ENCODE peak calls at places on chromosomes 7 and 10, in five cellular contexts. H is AG09309, X is Peyer's patch, P is tibial artery, C is SK-N-SH. T is an unnamed sample.

GRCh38 chr10:30784521-30784895 is 155.0 kb upstream of the LYZL2 start:
- DNase-seq in H (peak), X (no peak), P (no peak), C (no peak), T (no peak)

GRCh38 chr7:12728192-12728538 is 40.7 kb downstream of the ARL4A start:
- DNase-seq in H (no peak), X (no peak), P (no peak), C (no peak), T (no peak)

GRCh38 chr7:128172151-128172550 is 68.9 kb upstream of the LEP start:
- DNase-seq in H (no peak), X (peak), P (peak), C (no peak), T (no peak)

GRCh38 chr10:106705576-106706526 is 458.7 kb downstream of the SORCS1 start:
- DNase-seq in H (no peak), X (peak), P (no peak), C (peak), T (peak)

GRCh38 chr10:69445094-69445493 is 6.2 kb upstream of the TSPAN15 start:
- DNase-seq in H (no peak), X (no peak), P (no peak), C (no peak), T (no peak)

GRCh38 chr7:41628926-41629325 is 74.0 kb downstream of the INHBA start:
- DNase-seq in H (no peak), X (no peak), P (no peak), C (no peak), T (no peak)

GRCh38 chr7:12929416-12930140 is 242.1 kb downstream of the ARL4A start:
- DNase-seq in H (no peak), X (no peak), P (no peak), C (no peak), T (no peak)

GRCh38 chr10:102555781-102556328 is 52.1 kb downstream of the SUFU start:
- DNase-seq in H (no peak), X (peak), P (peak), C (no peak), T (peak)

GRCh38 chr7:54827719-54828118 is 68.7 kb upstream of the SEC61G start:
- DNase-seq in H (no peak), X (no peak), P (no peak), C (no peak), T (no peak)

GRCh38 chr10:86262671-86263165 is 103.9 kb downstream of the GRID1 start:
- DNase-seq in H (no peak), X (peak), P (peak), C (no peak), T (peak)

GRCh38 chr10:95405655-95406054 is 114.9 kb upstream of the PDLIM1 start:
- DNase-seq in H (no peak), X (no peak), P (no peak), C (no peak), T (no peak)

GRCh38 chr10:69816536-69816935 is 14.8 kb downstream of the COL13A1 start:
- DNase-seq in H (no peak), X (no peak), P (no peak), C (no peak), T (no peak)

GRCh38 chr7:21299766-21300165 is 128.1 kb upstream of the SP4 start:
- DNase-seq in H (no peak), X (no peak), P (no peak), C (no peak), T (no peak)

GRCh38 chr7:21293771-21294170 is 134.1 kb upstream of the SP4 start:
- DNase-seq in H (no peak), X (no peak), P (no peak), C (no peak), T (no peak)
- TF ChIP-seq CTCF in H (no peak), X (no peak), P (no peak), C (no peak), T (no peak)

DNA sequence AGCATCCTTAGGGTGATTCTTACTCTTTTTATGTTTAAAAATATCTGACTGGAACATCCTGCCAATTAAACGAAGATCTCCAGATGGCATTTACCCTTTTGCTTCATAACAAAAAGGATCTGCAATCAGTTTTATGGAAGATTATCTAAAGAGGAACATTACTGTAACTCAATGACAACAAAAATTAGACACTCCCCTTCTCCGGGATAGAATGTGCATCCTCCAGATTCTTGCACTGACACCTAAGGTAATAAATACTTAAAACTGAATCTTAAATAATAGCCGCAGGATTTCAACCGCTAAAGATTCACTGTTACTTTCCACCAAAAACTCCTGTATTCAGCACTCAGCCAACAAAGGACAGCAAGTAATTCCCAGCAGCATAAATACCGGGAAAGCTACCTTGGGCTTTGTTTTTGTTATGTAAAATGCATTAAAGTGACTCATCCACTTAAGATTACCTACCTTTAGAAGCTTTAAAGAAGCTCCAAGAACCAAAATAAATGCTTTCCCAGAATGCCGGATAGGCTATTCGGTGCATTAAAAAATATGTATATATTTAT is 1.6 kb downstream of the CACNA2D1 start:
- DNase-seq in H (no peak), X (no peak), P (no peak), C (peak), T (no peak)
- H3K4me3 ChIP-seq in H (peak), X (no peak), P (peak), C (peak), T (peak)

DNA sequence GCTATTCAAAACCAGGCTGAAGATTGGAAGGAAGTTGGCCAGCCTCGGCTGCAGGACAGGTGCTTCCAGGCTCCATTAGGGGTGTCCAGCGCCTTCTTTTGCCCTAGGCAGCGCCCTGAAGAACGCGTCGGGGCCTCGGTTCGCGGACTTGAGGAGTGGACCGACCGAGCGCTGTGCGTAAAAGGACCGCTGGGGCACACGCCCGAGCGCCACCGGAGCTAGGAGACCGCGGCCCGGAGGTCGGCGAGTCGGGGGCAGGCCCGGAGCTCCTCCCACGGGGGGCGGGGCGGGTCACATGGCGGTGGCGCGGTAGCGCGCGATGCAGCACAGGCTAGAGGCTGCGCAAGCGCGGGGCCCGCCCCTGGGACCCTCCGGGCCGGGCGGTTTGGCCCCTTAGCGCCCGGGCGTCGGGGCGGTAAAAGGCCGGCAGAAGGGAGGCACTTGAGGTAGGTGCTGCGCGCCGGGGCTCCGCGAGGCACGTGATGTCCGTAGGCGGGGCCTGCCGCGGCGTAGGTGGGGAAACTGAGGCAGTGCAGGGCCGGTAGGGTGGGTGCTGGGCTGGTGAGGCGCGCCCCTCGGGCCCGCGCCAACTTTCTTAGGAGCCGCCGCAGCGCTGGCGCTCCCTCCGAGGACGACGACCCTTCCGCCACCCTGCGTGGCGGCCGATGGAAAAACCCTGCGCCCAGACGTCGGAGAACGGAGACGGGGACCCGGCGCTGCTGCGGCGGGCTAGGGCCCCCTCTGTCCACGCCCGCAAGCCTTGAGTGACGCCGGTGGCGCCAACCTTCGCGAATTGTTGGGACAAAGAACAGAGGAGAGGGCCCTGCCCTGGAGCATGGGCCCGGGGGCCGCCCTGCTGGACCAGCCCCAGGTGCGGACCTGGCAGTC is at the start of gene PRXL2A:
- DNase-seq in H (no peak), X (peak), P (peak), C (peak), T (peak)
- TF ChIP-seq CTCF in H (no peak), X (no peak), P (no peak), C (no peak), T (no peak)

DNA sequence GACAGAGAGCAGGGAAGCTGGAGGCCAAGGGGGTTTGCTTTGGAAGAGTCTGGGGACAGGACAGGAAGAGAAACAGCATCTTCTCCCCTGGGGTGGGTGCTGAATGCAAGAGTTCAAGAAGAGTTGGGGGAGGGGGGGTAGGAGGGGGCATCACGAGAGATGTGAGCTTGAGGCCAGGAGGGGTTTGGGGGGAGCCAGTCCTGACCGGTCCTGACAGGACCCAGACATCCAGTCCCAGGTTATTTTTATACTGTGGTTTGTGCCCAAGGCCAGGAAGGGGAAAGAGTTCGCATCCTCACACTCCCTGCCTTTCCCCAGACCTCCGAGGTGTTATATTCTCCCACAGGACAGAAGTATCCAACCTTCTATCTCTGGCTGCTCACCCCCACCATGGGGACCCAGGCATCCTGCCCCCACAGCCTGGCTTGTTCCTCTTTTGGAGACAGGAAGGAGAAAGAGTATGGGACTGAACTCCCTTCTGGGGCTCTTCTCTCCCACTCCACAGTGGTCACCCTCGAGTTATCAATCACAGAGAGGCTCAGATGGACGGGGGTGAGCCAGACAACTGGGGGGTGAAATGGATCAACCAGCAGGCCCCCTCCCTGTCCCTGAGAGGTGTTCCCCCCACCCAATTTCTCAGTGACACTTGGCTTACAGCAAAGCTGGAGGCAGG is 2.8 kb downstream of the TSC22D4 start:
- DNase-seq in H (no peak), X (no peak), P (no peak), C (peak), T (no peak)
- H3K4me3 ChIP-seq in H (peak), X (peak), P (peak), C (peak), T (peak)

DNA sequence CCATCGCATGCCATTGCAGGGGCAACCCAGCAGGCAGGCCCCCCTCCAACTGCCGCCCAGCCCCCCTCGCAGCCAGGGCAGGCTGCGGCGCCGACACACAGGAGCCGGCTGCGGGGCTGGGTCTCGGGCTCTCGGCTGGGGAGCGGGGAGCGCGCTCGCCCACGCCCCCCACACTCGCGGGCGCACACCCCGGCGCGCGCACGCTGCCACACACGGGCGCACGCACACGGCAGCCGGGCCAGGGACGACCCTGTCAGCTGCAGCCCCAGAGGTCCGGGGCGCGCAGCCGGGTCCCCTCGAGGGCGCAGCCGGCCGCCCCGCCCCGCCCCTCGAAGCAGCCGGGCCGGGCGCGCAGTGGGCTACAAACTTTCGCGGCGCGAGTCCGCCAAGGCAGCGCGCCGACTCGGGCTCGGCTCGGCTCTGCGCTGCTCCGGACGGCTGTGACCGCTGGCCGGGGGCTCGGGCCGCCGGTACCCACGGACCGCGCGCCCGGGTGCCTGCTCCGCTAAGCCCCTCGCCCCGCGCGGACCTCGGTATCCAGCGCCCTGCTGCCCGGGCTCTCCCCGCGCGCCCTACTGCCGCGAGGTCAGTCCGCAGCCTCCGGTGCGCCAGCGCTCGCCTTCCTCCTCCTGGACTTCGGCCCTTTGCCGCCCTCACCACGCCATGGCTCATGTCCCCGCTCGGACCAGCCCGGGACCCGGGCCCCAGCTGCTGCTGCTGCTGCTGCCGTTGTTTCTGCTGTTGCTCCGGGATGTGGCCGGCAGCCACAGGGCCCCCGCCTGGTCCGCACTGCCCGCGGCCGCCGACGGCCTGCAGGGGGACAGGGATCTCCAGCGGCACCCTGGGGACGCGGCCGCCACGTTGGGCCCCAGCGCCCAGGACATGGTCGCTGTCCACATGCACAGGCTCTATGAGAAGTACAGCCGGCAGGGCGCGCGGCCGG is at the start of gene GDF10:
- DNase-seq in H (no peak), X (no peak), P (no peak), C (peak), T (no peak)
- TF ChIP-seq CTCF in H (no peak), X (no peak), P (no peak), C (no peak), T (no peak)

DNA sequence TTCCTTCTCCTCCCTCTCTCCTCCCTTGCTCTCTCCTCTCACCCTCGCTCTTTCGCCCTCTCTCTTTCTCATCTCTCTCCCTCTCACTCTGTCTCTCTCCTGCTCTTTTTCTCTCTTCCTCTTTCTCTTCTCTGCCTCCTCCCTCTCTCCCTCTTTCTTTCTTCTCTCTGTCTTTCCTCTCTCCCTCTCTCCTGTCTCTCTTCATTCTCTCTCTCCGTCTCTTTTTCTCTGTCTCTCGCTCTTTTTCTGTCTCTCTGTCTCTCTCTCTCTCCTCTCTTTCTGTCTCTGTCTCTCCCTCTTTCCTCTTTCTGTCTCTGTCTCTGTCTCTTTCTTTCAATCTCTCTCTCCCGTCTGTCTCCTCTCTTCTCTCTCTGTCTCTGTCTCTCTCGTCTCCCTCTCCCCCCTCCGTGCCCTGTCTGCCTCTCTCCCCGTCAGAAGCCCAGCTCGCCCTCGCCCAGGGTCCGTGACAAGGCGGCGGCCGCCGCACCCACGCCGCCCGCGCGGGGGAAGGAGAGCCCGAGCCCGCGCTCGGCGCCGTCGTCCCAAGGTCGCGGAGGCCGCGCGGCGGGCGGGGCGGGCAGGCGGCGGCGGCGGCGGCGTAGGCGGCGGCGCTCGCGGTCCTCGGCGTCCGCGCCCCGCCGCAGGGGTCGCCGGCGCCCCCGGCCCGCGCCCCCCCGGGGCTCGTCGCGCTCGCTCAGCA is 21.3 kb upstream of the HSPB1 start:
- DNase-seq in H (no peak), X (no peak), P (no peak), C (peak), T (no peak)
- H3K4me3 ChIP-seq in H (peak), X (peak), P (peak), C (peak), T (no peak)

GRCh38 chr10:116766241-116767198 is 24.2 kb upstream of the HSPA12A start:
- DNase-seq in H (no peak), X (no peak), P (no peak), C (no peak), T (no peak)

GRCh38 chr10:116767235-116767634 is 24.9 kb upstream of the HSPA12A start:
- DNase-seq in H (no peak), X (no peak), P (no peak), C (no peak), T (no peak)

GRCh38 chr10:116763440-116763839 is 21.1 kb upstream of the HSPA12A start:
- DNase-seq in H (no peak), X (no peak), P (no peak), C (no peak), T (no peak)

GRCh38 chr10:116764979-116765378 is 22.6 kb upstream of the HSPA12A start:
- DNase-seq in H (no peak), X (no peak), P (no peak), C (no peak), T (no peak)

DNA sequence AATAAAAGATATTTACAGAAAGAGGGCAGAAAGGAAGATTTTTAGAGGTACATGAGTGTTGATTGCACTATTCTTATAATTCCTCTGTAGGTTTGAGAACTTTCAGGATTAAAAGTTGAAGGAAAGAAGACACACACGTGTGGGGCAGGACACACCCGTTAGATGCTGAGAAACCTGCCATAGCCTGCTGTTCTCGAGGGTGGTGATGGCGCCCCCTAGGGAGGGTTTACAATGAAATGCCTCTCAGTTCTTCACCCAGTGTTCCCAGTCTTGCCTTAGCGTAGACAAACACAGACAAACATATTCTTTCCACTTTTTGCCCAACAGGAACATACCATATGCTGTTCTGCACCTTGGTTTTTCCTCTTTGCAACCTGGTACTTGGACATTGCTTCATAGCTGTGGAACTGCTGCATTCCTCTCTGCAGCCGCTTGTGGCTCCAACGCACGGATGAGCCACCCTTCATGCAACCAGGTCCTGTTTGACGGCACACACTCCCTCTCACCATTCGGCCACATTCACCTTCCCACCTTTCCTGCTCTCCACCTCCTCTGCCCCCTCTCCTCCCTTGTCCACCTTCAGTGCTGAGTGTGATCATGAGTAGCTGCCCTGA is 23.3 kb upstream of the HSPA12A start:
- DNase-seq in H (no peak), X (peak), P (peak), C (no peak), T (no peak)
- TF ChIP-seq CTCF in H (peak), X (no peak), P (peak), C (peak), T (peak)

DNA sequence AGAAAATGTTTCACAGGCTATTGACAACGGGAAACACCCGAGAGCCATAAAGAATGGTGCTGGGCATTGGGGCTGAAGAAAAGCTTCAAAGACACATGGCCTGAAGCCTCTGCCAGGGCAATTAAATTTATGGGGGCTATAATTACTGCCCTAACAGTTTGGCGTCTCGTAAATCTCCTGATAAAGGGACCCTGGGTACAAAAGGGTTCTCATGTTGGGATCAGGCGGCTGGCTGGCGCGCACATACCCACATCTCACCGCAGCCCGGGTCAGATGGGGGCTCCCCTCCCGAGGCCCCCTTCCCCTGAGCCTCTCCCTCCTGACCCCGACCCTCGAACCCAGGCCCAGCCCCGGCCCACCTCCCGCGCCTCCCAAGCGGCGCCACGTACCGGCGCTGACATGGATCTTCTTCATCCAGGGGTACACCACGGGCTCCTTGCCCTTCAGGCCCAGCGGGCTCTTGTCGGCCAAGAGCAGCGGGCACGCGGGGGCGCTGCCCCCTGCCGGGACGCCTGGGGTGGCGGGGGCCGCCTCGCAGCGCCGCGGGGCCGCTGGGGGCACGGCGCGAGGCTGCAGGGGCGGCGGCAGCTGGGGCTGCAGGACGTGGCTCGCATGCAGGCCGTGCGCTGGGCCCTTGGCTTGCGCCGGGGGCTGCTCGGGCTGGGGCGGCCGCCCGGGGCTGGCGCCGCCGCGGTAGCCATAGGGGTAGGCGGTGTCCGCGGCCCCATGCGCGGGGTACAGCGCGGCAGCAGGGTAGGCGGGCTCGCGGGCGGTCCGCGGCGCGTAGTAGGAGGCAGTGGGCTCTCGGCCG is 623 bp downstream of the HOXA4 start:
- DNase-seq in H (no peak), X (peak), P (no peak), C (no peak), T (no peak)
- H3K4me3 ChIP-seq in H (peak), X (peak), P (peak), C (no peak), T (no peak)

T was measured in BE2C.